ENCODE peak calls at places on chromosomes 1 and 21, in ten cellular contexts. One of them, this sample, is unnamed.

GRCh38 chr1:8889103-8889846 is 10.8 kb upstream of the ENO1 start:
- DNase-seq in lower leg skin: no peak
- DNase-seq in hepatic stellate cell: no peak
- DNase-seq in A172: no peak
- DNase-seq in activated T-helper 1 cell treated with anti-CD3 and anti-CD28 coated beads, Interleukin-12 subunit alpha, Interleukin-12 subunit beta, Interleukin-2, Interleukin-4 antibody, amounts not matched to agents 30 ng/mL and 10 ng/mL and 1 ng/mL, durations not matched to agents 14 hours and 24 hours and 36 hours: no peak
- DNase-seq in heart left ventricle: no peak
- DNase-seq in anterior cingulate cortex: no peak
- DNase-seq in ureter: no peak
- DNase-seq in NCI-H226: no peak
- DNase-seq in left ventricle myocardium inferior: no peak
- DNase-seq in this sample: no peak

GRCh38 chr1:9593492-9594465 is 5.1 kb downstream of the TMEM201 start:
- DNase-seq in hepatic stellate cell: peak; percentile 95
- DNase-seq in lower leg skin: peak; percentile 52
- DNase-seq in NCI-H226: peak; percentile 21
- DNase-seq in heart left ventricle: peak; percentile 84
- DNase-seq in anterior cingulate cortex: peak; percentile 68
- DNase-seq in activated T-helper 1 cell treated with anti-CD3 and anti-CD28 coated beads, Interleukin-12 subunit alpha, Interleukin-12 subunit beta, Interleukin-2, Interleukin-4 antibody, amounts not matched to agents 30 ng/mL and 10 ng/mL and 1 ng/mL, durations not matched to agents 14 hours and 24 hours and 36 hours: peak; percentile 56
- DNase-seq in ureter: peak; percentile 83
- DNase-seq in left ventricle myocardium inferior: peak; percentile 81
- DNase-seq in A172: peak; percentile 69
- DNase-seq in this sample: no peak

GRCh38 chr1:116834605-116835004 is 75.1 kb upstream of the PTGFRN start:
- DNase-seq in anterior cingulate cortex: no peak
- DNase-seq in lower leg skin: no peak
- DNase-seq in ureter: no peak
- DNase-seq in NCI-H226: no peak
- DNase-seq in hepatic stellate cell: no peak
- DNase-seq in left ventricle myocardium inferior: no peak
- DNase-seq in A172: no peak
- DNase-seq in heart left ventricle: no peak
- DNase-seq in activated T-helper 1 cell treated with anti-CD3 and anti-CD28 coated beads, Interleukin-12 subunit alpha, Interleukin-12 subunit beta, Interleukin-2, Interleukin-4 antibody, amounts not matched to agents 30 ng/mL and 10 ng/mL and 1 ng/mL, durations not matched to agents 14 hours and 24 hours and 36 hours: no peak
- DNase-seq in this sample: no peak

GRCh38 chr1:43704838-43705237 is 2.5 kb upstream of the ST3GAL3 start:
- DNase-seq in A172: no peak
- DNase-seq in ureter: peak; percentile 58
- DNase-seq in hepatic stellate cell: no peak
- DNase-seq in anterior cingulate cortex: peak; percentile 41
- DNase-seq in lower leg skin: peak; percentile 25
- DNase-seq in heart left ventricle: no peak
- DNase-seq in left ventricle myocardium inferior: no peak
- DNase-seq in activated T-helper 1 cell treated with anti-CD3 and anti-CD28 coated beads, Interleukin-12 subunit alpha, Interleukin-12 subunit beta, Interleukin-2, Interleukin-4 antibody, amounts not matched to agents 30 ng/mL and 10 ng/mL and 1 ng/mL, durations not matched to agents 14 hours and 24 hours and 36 hours: no peak
- DNase-seq in NCI-H226: peak; percentile 18
- DNase-seq in this sample: no peak

GRCh38 chr1:40818264-40818961 is 34.8 kb downstream of the KCNQ4 start:
- DNase-seq in NCI-H226: no peak
- DNase-seq in ureter: peak; percentile 83
- DNase-seq in A172: no peak
- DNase-seq in lower leg skin: peak; percentile 49
- DNase-seq in heart left ventricle: peak; percentile 83
- DNase-seq in left ventricle myocardium inferior: peak; percentile 59
- DNase-seq in activated T-helper 1 cell treated with anti-CD3 and anti-CD28 coated beads, Interleukin-12 subunit alpha, Interleukin-12 subunit beta, Interleukin-2, Interleukin-4 antibody, amounts not matched to agents 30 ng/mL and 10 ng/mL and 1 ng/mL, durations not matched to agents 14 hours and 24 hours and 36 hours: peak; percentile 89
- DNase-seq in anterior cingulate cortex: no peak
- DNase-seq in hepatic stellate cell: no peak
- DNase-seq in this sample: no peak

GRCh38 chr1:86811539-86811938 is 102.4 kb downstream of the SELENOF start:
- DNase-seq in anterior cingulate cortex: no peak
- DNase-seq in ureter: no peak
- DNase-seq in heart left ventricle: no peak
- DNase-seq in lower leg skin: no peak
- DNase-seq in activated T-helper 1 cell treated with anti-CD3 and anti-CD28 coated beads, Interleukin-12 subunit alpha, Interleukin-12 subunit beta, Interleukin-2, Interleukin-4 antibody, amounts not matched to agents 30 ng/mL and 10 ng/mL and 1 ng/mL, durations not matched to agents 14 hours and 24 hours and 36 hours: no peak
- DNase-seq in A172: no peak
- DNase-seq in NCI-H226: no peak
- DNase-seq in left ventricle myocardium inferior: no peak
- DNase-seq in hepatic stellate cell: no peak
- DNase-seq in this sample: no peak

GRCh38 chr21:41706678-41707077 is 60.2 kb downstream of the RIPK4 start:
- DNase-seq in left ventricle myocardium inferior: no peak
- DNase-seq in heart left ventricle: no peak
- DNase-seq in lower leg skin: no peak
- DNase-seq in anterior cingulate cortex: no peak
- DNase-seq in ureter: no peak
- DNase-seq in activated T-helper 1 cell treated with anti-CD3 and anti-CD28 coated beads, Interleukin-12 subunit alpha, Interleukin-12 subunit beta, Interleukin-2, Interleukin-4 antibody, amounts not matched to agents 30 ng/mL and 10 ng/mL and 1 ng/mL, durations not matched to agents 14 hours and 24 hours and 36 hours: no peak
- DNase-seq in NCI-H226: peak; percentile 83
- DNase-seq in hepatic stellate cell: no peak
- DNase-seq in A172: peak; percentile 93
- DNase-seq in this sample: no peak

GRCh38 chr1:9883585-9884449 is 26.3 kb downstream of the CTNNBIP1 start:
- DNase-seq in A172: no peak
- DNase-seq in activated T-helper 1 cell treated with anti-CD3 and anti-CD28 coated beads, Interleukin-12 subunit alpha, Interleukin-12 subunit beta, Interleukin-2, Interleukin-4 antibody, amounts not matched to agents 30 ng/mL and 10 ng/mL and 1 ng/mL, durations not matched to agents 14 hours and 24 hours and 36 hours: no peak
- DNase-seq in NCI-H226: no peak
- DNase-seq in anterior cingulate cortex: no peak
- DNase-seq in lower leg skin: no peak
- DNase-seq in heart left ventricle: peak; percentile 10
- DNase-seq in left ventricle myocardium inferior: no peak
- DNase-seq in hepatic stellate cell: no peak
- DNase-seq in ureter: no peak
- DNase-seq in this sample: no peak

GRCh38 chr1:115613767-115614166 is 28.0 kb upstream of the VANGL1 start:
- DNase-seq in heart left ventricle: no peak
- DNase-seq in ureter: no peak
- DNase-seq in left ventricle myocardium inferior: no peak
- DNase-seq in lower leg skin: no peak
- DNase-seq in NCI-H226: no peak
- DNase-seq in A172: no peak
- DNase-seq in activated T-helper 1 cell treated with anti-CD3 and anti-CD28 coated beads, Interleukin-12 subunit alpha, Interleukin-12 subunit beta, Interleukin-2, Interleukin-4 antibody, amounts not matched to agents 30 ng/mL and 10 ng/mL and 1 ng/mL, durations not matched to agents 14 hours and 24 hours and 36 hours: no peak
- DNase-seq in hepatic stellate cell: no peak
- DNase-seq in anterior cingulate cortex: no peak
- DNase-seq in this sample: no peak

GRCh38 chr1:7401814-7402547 is 369.1 kb upstream of the VAMP3 start:
- DNase-seq in activated T-helper 1 cell treated with anti-CD3 and anti-CD28 coated beads, Interleukin-12 subunit alpha, Interleukin-12 subunit beta, Interleukin-2, Interleukin-4 antibody, amounts not matched to agents 30 ng/mL and 10 ng/mL and 1 ng/mL, durations not matched to agents 14 hours and 24 hours and 36 hours: no peak
- DNase-seq in anterior cingulate cortex: no peak
- DNase-seq in ureter: peak; percentile 40
- DNase-seq in A172: peak; percentile 97
- DNase-seq in left ventricle myocardium inferior: no peak
- DNase-seq in NCI-H226: peak; percentile 98
- DNase-seq in hepatic stellate cell: peak; percentile 95
- DNase-seq in heart left ventricle: no peak
- DNase-seq in lower leg skin: peak; percentile 33
- DNase-seq in this sample: no peak

GRCh38 chr1:6427445-6428390 is 3.1 kb downstream of the ESPN start:
- DNase-seq in anterior cingulate cortex: no peak
- DNase-seq in left ventricle myocardium inferior: no peak
- DNase-seq in activated T-helper 1 cell treated with anti-CD3 and anti-CD28 coated beads, Interleukin-12 subunit alpha, Interleukin-12 subunit beta, Interleukin-2, Interleukin-4 antibody, amounts not matched to agents 30 ng/mL and 10 ng/mL and 1 ng/mL, durations not matched to agents 14 hours and 24 hours and 36 hours: no peak
- DNase-seq in hepatic stellate cell: no peak
- DNase-seq in A172: no peak
- DNase-seq in ureter: no peak
- DNase-seq in NCI-H226: peak; percentile 31
- DNase-seq in lower leg skin: no peak
- DNase-seq in heart left ventricle: no peak
- DNase-seq in this sample: no peak

GRCh38 chr1:91744973-91745648 is 140.8 kb downstream of the TGFBR3 start:
- DNase-seq in activated T-helper 1 cell treated with anti-CD3 and anti-CD28 coated beads, Interleukin-12 subunit alpha, Interleukin-12 subunit beta, Interleukin-2, Interleukin-4 antibody, amounts not matched to agents 30 ng/mL and 10 ng/mL and 1 ng/mL, durations not matched to agents 14 hours and 24 hours and 36 hours: no peak
- DNase-seq in left ventricle myocardium inferior: peak; percentile 54
- DNase-seq in ureter: peak; percentile 58
- DNase-seq in anterior cingulate cortex: no peak
- DNase-seq in A172: no peak
- DNase-seq in lower leg skin: no peak
- DNase-seq in hepatic stellate cell: no peak
- DNase-seq in NCI-H226: no peak
- DNase-seq in heart left ventricle: no peak
- DNase-seq in this sample: no peak

This sample was measured in nucleus accumbens.